ENCODE peak calls at places on chromosomes 12 and 14, in ten cellular contexts. X, S, Y, P, K, Q, H, I, C and N are unnamed samples.

GRCh38 chr12:55142896-55143870 is 17.0 kb downstream of the OR9K2 start:
- DNase-seq in X (no peak), K (peak; percentile 38), Y (peak; percentile 13), S (peak; percentile 54), P (peak; percentile 91), H (peak; percentile 25), I (peak; percentile 85), Q (no peak), C (peak; percentile 56), N (peak; percentile 26)

GRCh38 chr12:2664721-2665577 is 129.8 kb upstream of the FKBP4 start:
- DNase-seq in Y (no peak), C (no peak), H (no peak), K (no peak), I (no peak), X (peak; percentile 18), Q (no peak), S (no peak), P (peak; percentile 30), N (no peak)

GRCh38 chr14:56334458-56334857 is 216.2 kb downstream of the PELI2 start:
- DNase-seq in I (no peak), K (no peak), Q (no peak), Y (no peak), C (peak; percentile 36), H (no peak), S (no peak), P (no peak), X (no peak), N (no peak)

GRCh38 chr14:101105045-101105444 is 201.5 kb upstream of the RTL1 start:
- DNase-seq in H (no peak), X (no peak), P (peak; percentile 30), K (no peak), S (no peak), I (no peak), Q (no peak), Y (no peak), C (no peak), N (no peak)

GRCh38 chr12:104011265-104011664 is 38.7 kb downstream of the GLT8D2 start:
- DNase-seq in Y (peak; percentile 65), C (peak; percentile 93), X (no peak), P (no peak), H (no peak), I (no peak), Q (no peak), K (no peak), S (no peak), N (no peak)

GRCh38 chr12:121205491-121205890 is 4.4 kb upstream of the P2RX4 start:
- DNase-seq in X (no peak), I (no peak), Q (no peak), P (no peak), H (no peak), Y (no peak), C (no peak), S (no peak), K (no peak), N (no peak)

GRCh38 chr14:32027255-32027939 is 49.7 kb upstream of the ARHGAP5 start:
- DNase-seq in Q (no peak), H (no peak), K (no peak), S (no peak), I (no peak), Y (no peak), C (peak; percentile 31), P (no peak), X (no peak), N (no peak)

GRCh38 chr12:51368640-51369517 is 22.3 kb downstream of the GALNT6 start:
- DNase-seq in H (peak; percentile 54), K (no peak), C (peak; percentile 82), I (peak; percentile 37), Y (no peak), S (peak; percentile 86), Q (no peak), P (peak; percentile 79), X (peak; percentile 66), N (peak; percentile 67)

GRCh38 chr12:123965382-123965781 is 7.2 kb downstream of the CCDC92 start:
- DNase-seq in K (no peak), S (no peak), H (no peak), Q (no peak), Y (no peak), P (no peak), X (no peak), I (no peak), C (no peak), N (no peak)

GRCh38 chr12:107917912-107918800 is 143.7 kb downstream of the ASCL4 start:
- DNase-seq in I (peak; percentile 62), Q (no peak), Y (peak; percentile 26), H (peak; percentile 19), C (peak; percentile 38), X (no peak), S (no peak), P (peak; percentile 87), K (peak; percentile 23), N (peak; percentile 4)

GRCh38 chr12:124752437-124753229 is 111.0 kb downstream of the SCARB1 start:
- DNase-seq in H (no peak), S (no peak), Q (no peak), P (no peak), C (peak; percentile 66), K (no peak), X (peak; percentile 71), I (no peak), Y (no peak), N (no peak)

GRCh38 chr12:6211421-6211869 is 11.2 kb downstream of the CD9 start:
- DNase-seq in C (no peak), I (no peak), X (peak; percentile 69), S (no peak), H (no peak), P (no peak), K (no peak), Q (no peak), Y (no peak), N (no peak)

GRCh38 chr12:53097564-53098353 is at the start of gene IGFBP6:
- DNase-seq in I (peak; percentile 76), P (peak; percentile 88), K (peak; percentile 19), Y (peak; percentile 30), X (peak; percentile 83), C (peak; percentile 24), H (peak; percentile 18), Q (peak; percentile 16), S (peak; percentile 76), N (no peak)

GRCh38 chr14:31205681-31206535 is 1.7 kb downstream of the HECTD1 start:
- DNase-seq in C (peak; percentile 72), K (no peak), P (no peak), H (no peak), Q (no peak), X (no peak), S (no peak), I (peak; percentile 67), Y (peak; percentile 59), N (peak; percentile 87)

GRCh38 chr12:51871126-51871525 is 16.8 kb upstream of the ANKRD33 start:
- DNase-seq in Q (no peak), K (no peak), H (no peak), C (no peak), I (no peak), S (no peak), P (no peak), X (peak; percentile 82), Y (no peak), N (no peak)

GRCh38 chr12:19575307-19576243 is 136.3 kb downstream of the AEBP2 start:
- DNase-seq in P (no peak), Q (no peak), Y (peak; percentile 63), K (no peak), H (peak; percentile 90), C (peak; percentile 87), I (peak; percentile 72), X (peak; percentile 62), S (no peak), N (peak; percentile 28)